ENCODE peak calls at places on chromosomes 11 and 22, in ten cellular contexts. One of them, this sample, is unnamed.

GRCh38 chr11:73350908-73351636 is 25.1 kb upstream of the RELT start:
- DNase-seq in RPMI7951: peak
- DNase-seq in activated CD4-positive, alpha-beta T cell treated with anti-CD3 and anti-CD28 coated beads, Interleukin-2, amount 50 U/mL, for 24 hours: peak
- DNase-seq in H54: peak
- DNase-seq in A549: peak
- DNase-seq in activated naive CD8-positive, alpha-beta T cell treated with anti-CD3 and anti-CD28 coated beads, Interleukin-2, amount 50 U/mL, for 24 hours: peak
- DNase-seq in lung: peak
- DNase-seq in T follicular helper cell: peak
- DNase-seq in effector memory CD8-positive, alpha-beta T cell: peak
- DNase-seq in CD4-positive, CD25-positive, alpha-beta regulatory T cell: peak
- DNase-seq in this sample: peak

GRCh38 chr11:26234451-26234850 is 97.5 kb upstream of the ANO3 start:
- DNase-seq in activated CD4-positive, alpha-beta T cell treated with anti-CD3 and anti-CD28 coated beads, Interleukin-2, amount 50 U/mL, for 24 hours: no peak
- DNase-seq in RPMI7951: no peak
- DNase-seq in H54: no peak
- DNase-seq in A549: no peak
- DNase-seq in lung: no peak
- DNase-seq in T follicular helper cell: no peak
- DNase-seq in activated naive CD8-positive, alpha-beta T cell treated with anti-CD3 and anti-CD28 coated beads, Interleukin-2, amount 50 U/mL, for 24 hours: no peak
- DNase-seq in effector memory CD8-positive, alpha-beta T cell: no peak
- DNase-seq in CD4-positive, CD25-positive, alpha-beta regulatory T cell: no peak
- DNase-seq in this sample: no peak

GRCh38 chr11:61791737-61792309 is 576 bp downstream of the TMEM258 start:
- DNase-seq in H54: peak
- DNase-seq in lung: peak
- DNase-seq in RPMI7951: peak
- DNase-seq in CD4-positive, CD25-positive, alpha-beta regulatory T cell: no peak
- DNase-seq in activated naive CD8-positive, alpha-beta T cell treated with anti-CD3 and anti-CD28 coated beads, Interleukin-2, amount 50 U/mL, for 24 hours: peak
- DNase-seq in activated CD4-positive, alpha-beta T cell treated with anti-CD3 and anti-CD28 coated beads, Interleukin-2, amount 50 U/mL, for 24 hours: no peak
- DNase-seq in effector memory CD8-positive, alpha-beta T cell: peak
- DNase-seq in T follicular helper cell: no peak
- DNase-seq in A549: peak
- DNase-seq in this sample: no peak

GRCh38 chr22:21573750-21574494 is 6.4 kb downstream of the UBE2L3 start:
- DNase-seq in lung: no peak
- DNase-seq in T follicular helper cell: no peak
- DNase-seq in RPMI7951: no peak
- DNase-seq in activated CD4-positive, alpha-beta T cell treated with anti-CD3 and anti-CD28 coated beads, Interleukin-2, amount 50 U/mL, for 24 hours: no peak
- DNase-seq in CD4-positive, CD25-positive, alpha-beta regulatory T cell: no peak
- DNase-seq in activated naive CD8-positive, alpha-beta T cell treated with anti-CD3 and anti-CD28 coated beads, Interleukin-2, amount 50 U/mL, for 24 hours: no peak
- DNase-seq in H54: no peak
- DNase-seq in effector memory CD8-positive, alpha-beta T cell: no peak
- DNase-seq in A549: no peak
- DNase-seq in this sample: no peak

GRCh38 chr22:27487600-27488450 is 313.7 kb downstream of the MN1 start:
- DNase-seq in T follicular helper cell: no peak
- DNase-seq in effector memory CD8-positive, alpha-beta T cell: no peak
- DNase-seq in activated naive CD8-positive, alpha-beta T cell treated with anti-CD3 and anti-CD28 coated beads, Interleukin-2, amount 50 U/mL, for 24 hours: no peak
- DNase-seq in activated CD4-positive, alpha-beta T cell treated with anti-CD3 and anti-CD28 coated beads, Interleukin-2, amount 50 U/mL, for 24 hours: no peak
- DNase-seq in RPMI7951: no peak
- DNase-seq in A549: no peak
- DNase-seq in H54: no peak
- DNase-seq in lung: no peak
- DNase-seq in CD4-positive, CD25-positive, alpha-beta regulatory T cell: no peak
- DNase-seq in this sample: no peak

GRCh38 chr22:37169947-37170688 is 17.9 kb downstream of the C1QTNF6 start:
- DNase-seq in CD4-positive, CD25-positive, alpha-beta regulatory T cell: peak
- DNase-seq in activated naive CD8-positive, alpha-beta T cell treated with anti-CD3 and anti-CD28 coated beads, Interleukin-2, amount 50 U/mL, for 24 hours: no peak
- DNase-seq in lung: no peak
- DNase-seq in activated CD4-positive, alpha-beta T cell treated with anti-CD3 and anti-CD28 coated beads, Interleukin-2, amount 50 U/mL, for 24 hours: no peak
- DNase-seq in T follicular helper cell: no peak
- DNase-seq in A549: no peak
- DNase-seq in H54: no peak
- DNase-seq in effector memory CD8-positive, alpha-beta T cell: no peak
- DNase-seq in RPMI7951: no peak
- DNase-seq in this sample: no peak

GRCh38 chr11:77152846-77153245 is 24.8 kb downstream of the MYO7A start:
- DNase-seq in activated naive CD8-positive, alpha-beta T cell treated with anti-CD3 and anti-CD28 coated beads, Interleukin-2, amount 50 U/mL, for 24 hours: no peak
- DNase-seq in H54: no peak
- DNase-seq in lung: no peak
- DNase-seq in A549: no peak
- DNase-seq in T follicular helper cell: no peak
- DNase-seq in RPMI7951: peak
- DNase-seq in CD4-positive, CD25-positive, alpha-beta regulatory T cell: no peak
- DNase-seq in activated CD4-positive, alpha-beta T cell treated with anti-CD3 and anti-CD28 coated beads, Interleukin-2, amount 50 U/mL, for 24 hours: no peak
- DNase-seq in effector memory CD8-positive, alpha-beta T cell: no peak
- DNase-seq in this sample: no peak

GRCh38 chr11:34680206-34680605 is 59.3 kb downstream of the EHF start:
- DNase-seq in activated CD4-positive, alpha-beta T cell treated with anti-CD3 and anti-CD28 coated beads, Interleukin-2, amount 50 U/mL, for 24 hours: no peak
- DNase-seq in T follicular helper cell: no peak
- DNase-seq in effector memory CD8-positive, alpha-beta T cell: no peak
- DNase-seq in A549: no peak
- DNase-seq in RPMI7951: peak
- DNase-seq in lung: no peak
- DNase-seq in activated naive CD8-positive, alpha-beta T cell treated with anti-CD3 and anti-CD28 coated beads, Interleukin-2, amount 50 U/mL, for 24 hours: no peak
- DNase-seq in CD4-positive, CD25-positive, alpha-beta regulatory T cell: no peak
- DNase-seq in H54: peak
- DNase-seq in this sample: no peak

GRCh38 chr11:31875861-31876625 is 64.9 kb upstream of the PAX6 start:
- DNase-seq in T follicular helper cell: no peak
- DNase-seq in A549: no peak
- DNase-seq in CD4-positive, CD25-positive, alpha-beta regulatory T cell: no peak
- DNase-seq in activated naive CD8-positive, alpha-beta T cell treated with anti-CD3 and anti-CD28 coated beads, Interleukin-2, amount 50 U/mL, for 24 hours: no peak
- DNase-seq in effector memory CD8-positive, alpha-beta T cell: no peak
- DNase-seq in lung: no peak
- DNase-seq in RPMI7951: peak
- DNase-seq in activated CD4-positive, alpha-beta T cell treated with anti-CD3 and anti-CD28 coated beads, Interleukin-2, amount 50 U/mL, for 24 hours: no peak
- DNase-seq in H54: no peak
- DNase-seq in this sample: no peak

GRCh38 chr11:111733009-111733408 is 33.2 kb downstream of the PPP2R1B start:
- DNase-seq in H54: peak
- DNase-seq in CD4-positive, CD25-positive, alpha-beta regulatory T cell: no peak
- DNase-seq in A549: no peak
- DNase-seq in effector memory CD8-positive, alpha-beta T cell: no peak
- DNase-seq in RPMI7951: peak
- DNase-seq in activated CD4-positive, alpha-beta T cell treated with anti-CD3 and anti-CD28 coated beads, Interleukin-2, amount 50 U/mL, for 24 hours: no peak
- DNase-seq in activated naive CD8-positive, alpha-beta T cell treated with anti-CD3 and anti-CD28 coated beads, Interleukin-2, amount 50 U/mL, for 24 hours: no peak
- DNase-seq in lung: no peak
- DNase-seq in T follicular helper cell: no peak
- DNase-seq in this sample: no peak

GRCh38 chr11:68658661-68659060 is 25.7 kb upstream of the GAL start:
- DNase-seq in effector memory CD8-positive, alpha-beta T cell: no peak
- DNase-seq in activated naive CD8-positive, alpha-beta T cell treated with anti-CD3 and anti-CD28 coated beads, Interleukin-2, amount 50 U/mL, for 24 hours: no peak
- DNase-seq in CD4-positive, CD25-positive, alpha-beta regulatory T cell: no peak
- DNase-seq in activated CD4-positive, alpha-beta T cell treated with anti-CD3 and anti-CD28 coated beads, Interleukin-2, amount 50 U/mL, for 24 hours: no peak
- DNase-seq in T follicular helper cell: no peak
- DNase-seq in RPMI7951: peak
- DNase-seq in H54: no peak
- DNase-seq in lung: no peak
- DNase-seq in A549: no peak
- DNase-seq in this sample: no peak

GRCh38 chr22:46010177-46010867 is 33.4 kb upstream of the WNT7B start:
- DNase-seq in activated CD4-positive, alpha-beta T cell treated with anti-CD3 and anti-CD28 coated beads, Interleukin-2, amount 50 U/mL, for 24 hours: no peak
- DNase-seq in A549: no peak
- DNase-seq in activated naive CD8-positive, alpha-beta T cell treated with anti-CD3 and anti-CD28 coated beads, Interleukin-2, amount 50 U/mL, for 24 hours: no peak
- DNase-seq in CD4-positive, CD25-positive, alpha-beta regulatory T cell: no peak
- DNase-seq in RPMI7951: peak
- DNase-seq in effector memory CD8-positive, alpha-beta T cell: no peak
- DNase-seq in lung: no peak
- DNase-seq in T follicular helper cell: no peak
- DNase-seq in H54: no peak
- DNase-seq in this sample: no peak

GRCh38 chr11:71089571-71089970 is 162.8 kb downstream of the SHANK2 start:
- DNase-seq in T follicular helper cell: no peak
- DNase-seq in H54: no peak
- DNase-seq in RPMI7951: no peak
- DNase-seq in activated CD4-positive, alpha-beta T cell treated with anti-CD3 and anti-CD28 coated beads, Interleukin-2, amount 50 U/mL, for 24 hours: no peak
- DNase-seq in CD4-positive, CD25-positive, alpha-beta regulatory T cell: no peak
- DNase-seq in A549: no peak
- DNase-seq in lung: no peak
- DNase-seq in activated naive CD8-positive, alpha-beta T cell treated with anti-CD3 and anti-CD28 coated beads, Interleukin-2, amount 50 U/mL, for 24 hours: no peak
- DNase-seq in effector memory CD8-positive, alpha-beta T cell: no peak
- DNase-seq in this sample: no peak

GRCh38 chr11:67616431-67617242 is 9.9 kb downstream of the NDUFV1 start:
- DNase-seq in A549: no peak
- DNase-seq in RPMI7951: no peak
- DNase-seq in activated CD4-positive, alpha-beta T cell treated with anti-CD3 and anti-CD28 coated beads, Interleukin-2, amount 50 U/mL, for 24 hours: no peak
- DNase-seq in CD4-positive, CD25-positive, alpha-beta regulatory T cell: no peak
- DNase-seq in T follicular helper cell: no peak
- DNase-seq in effector memory CD8-positive, alpha-beta T cell: no peak
- DNase-seq in lung: no peak
- DNase-seq in activated naive CD8-positive, alpha-beta T cell treated with anti-CD3 and anti-CD28 coated beads, Interleukin-2, amount 50 U/mL, for 24 hours: no peak
- DNase-seq in H54: no peak
- DNase-seq in this sample: no peak

GRCh38 chr11:7353100-7353499 is 101.4 kb downstream of the SYT9 start:
- DNase-seq in RPMI7951: peak
- DNase-seq in CD4-positive, CD25-positive, alpha-beta regulatory T cell: peak
- DNase-seq in activated naive CD8-positive, alpha-beta T cell treated with anti-CD3 and anti-CD28 coated beads, Interleukin-2, amount 50 U/mL, for 24 hours: peak
- DNase-seq in A549: peak
- DNase-seq in activated CD4-positive, alpha-beta T cell treated with anti-CD3 and anti-CD28 coated beads, Interleukin-2, amount 50 U/mL, for 24 hours: no peak
- DNase-seq in effector memory CD8-positive, alpha-beta T cell: peak
- DNase-seq in lung: no peak
- DNase-seq in H54: peak
- DNase-seq in T follicular helper cell: no peak
- DNase-seq in this sample: no peak

GRCh38 chr11:93075782-93076181 is 106.3 kb downstream of the MTNR1B start:
- DNase-seq in T follicular helper cell: no peak
- DNase-seq in activated naive CD8-positive, alpha-beta T cell treated with anti-CD3 and anti-CD28 coated beads, Interleukin-2, amount 50 U/mL, for 24 hours: no peak
- DNase-seq in activated CD4-positive, alpha-beta T cell treated with anti-CD3 and anti-CD28 coated beads, Interleukin-2, amount 50 U/mL, for 24 hours: no peak
- DNase-seq in H54: no peak
- DNase-seq in CD4-positive, CD25-positive, alpha-beta regulatory T cell: no peak
- DNase-seq in A549: no peak
- DNase-seq in lung: no peak
- DNase-seq in effector memory CD8-positive, alpha-beta T cell: no peak
- DNase-seq in RPMI7951: no peak
- DNase-seq in this sample: no peak

GRCh38 chr11:96869207-96869606 is 479.4 kb downstream of the JRKL start:
- DNase-seq in T follicular helper cell: no peak
- DNase-seq in activated CD4-positive, alpha-beta T cell treated with anti-CD3 and anti-CD28 coated beads, Interleukin-2, amount 50 U/mL, for 24 hours: no peak
- DNase-seq in RPMI7951: no peak
- DNase-seq in activated naive CD8-positive, alpha-beta T cell treated with anti-CD3 and anti-CD28 coated beads, Interleukin-2, amount 50 U/mL, for 24 hours: no peak
- DNase-seq in CD4-positive, CD25-positive, alpha-beta regulatory T cell: no peak
- DNase-seq in effector memory CD8-positive, alpha-beta T cell: no peak
- DNase-seq in lung: no peak
- DNase-seq in A549: no peak
- DNase-seq in H54: no peak
- DNase-seq in this sample: no peak

GRCh38 chr11:96228472-96228871 is 114.5 kb downstream of the MAML2 start:
- DNase-seq in CD4-positive, CD25-positive, alpha-beta regulatory T cell: no peak
- DNase-seq in activated naive CD8-positive, alpha-beta T cell treated with anti-CD3 and anti-CD28 coated beads, Interleukin-2, amount 50 U/mL, for 24 hours: no peak
- DNase-seq in activated CD4-positive, alpha-beta T cell treated with anti-CD3 and anti-CD28 coated beads, Interleukin-2, amount 50 U/mL, for 24 hours: no peak
- DNase-seq in lung: peak
- DNase-seq in T follicular helper cell: no peak
- DNase-seq in A549: no peak
- DNase-seq in RPMI7951: peak
- DNase-seq in effector memory CD8-positive, alpha-beta T cell: no peak
- DNase-seq in H54: peak
- DNase-seq in this sample: no peak

GRCh38 chr22:25837288-25837900 is 95.4 kb downstream of the MYO18B start:
- DNase-seq in H54: no peak
- DNase-seq in effector memory CD8-positive, alpha-beta T cell: no peak
- DNase-seq in T follicular helper cell: no peak
- DNase-seq in lung: no peak
- DNase-seq in activated naive CD8-positive, alpha-beta T cell treated with anti-CD3 and anti-CD28 coated beads, Interleukin-2, amount 50 U/mL, for 24 hours: no peak
- DNase-seq in A549: no peak
- DNase-seq in RPMI7951: no peak
- DNase-seq in CD4-positive, CD25-positive, alpha-beta regulatory T cell: no peak
- DNase-seq in activated CD4-positive, alpha-beta T cell treated with anti-CD3 and anti-CD28 coated beads, Interleukin-2, amount 50 U/mL, for 24 hours: no peak
- DNase-seq in this sample: no peak

GRCh38 chr22:48908547-48908946 is 919.1 kb downstream of the BRD1 start:
- DNase-seq in RPMI7951: no peak
- DNase-seq in A549: no peak
- DNase-seq in lung: no peak
- DNase-seq in activated CD4-positive, alpha-beta T cell treated with anti-CD3 and anti-CD28 coated beads, Interleukin-2, amount 50 U/mL, for 24 hours: no peak
- DNase-seq in effector memory CD8-positive, alpha-beta T cell: no peak
- DNase-seq in CD4-positive, CD25-positive, alpha-beta regulatory T cell: no peak
- DNase-seq in H54: no peak
- DNase-seq in T follicular helper cell: no peak
- DNase-seq in activated naive CD8-positive, alpha-beta T cell treated with anti-CD3 and anti-CD28 coated beads, Interleukin-2, amount 50 U/mL, for 24 hours: no peak
- DNase-seq in this sample: no peak

GRCh38 chr22:27982106-27982505 is 63.0 kb upstream of the PITPNB start:
- DNase-seq in CD4-positive, CD25-positive, alpha-beta regulatory T cell: no peak
- DNase-seq in activated CD4-positive, alpha-beta T cell treated with anti-CD3 and anti-CD28 coated beads, Interleukin-2, amount 50 U/mL, for 24 hours: no peak
- DNase-seq in A549: no peak
- DNase-seq in effector memory CD8-positive, alpha-beta T cell: no peak
- DNase-seq in T follicular helper cell: no peak
- DNase-seq in H54: no peak
- DNase-seq in lung: no peak
- DNase-seq in RPMI7951: no peak
- DNase-seq in activated naive CD8-positive, alpha-beta T cell treated with anti-CD3 and anti-CD28 coated beads, Interleukin-2, amount 50 U/mL, for 24 hours: no peak
- DNase-seq in this sample: no peak

GRCh38 chr11:15969701-15970329 is 386.5 kb downstream of the SOX6 start:
- DNase-seq in RPMI7951: peak
- DNase-seq in CD4-positive, CD25-positive, alpha-beta regulatory T cell: no peak
- DNase-seq in H54: no peak
- DNase-seq in lung: no peak
- DNase-seq in activated naive CD8-positive, alpha-beta T cell treated with anti-CD3 and anti-CD28 coated beads, Interleukin-2, amount 50 U/mL, for 24 hours: no peak
- DNase-seq in activated CD4-positive, alpha-beta T cell treated with anti-CD3 and anti-CD28 coated beads, Interleukin-2, amount 50 U/mL, for 24 hours: no peak
- DNase-seq in A549: no peak
- DNase-seq in effector memory CD8-positive, alpha-beta T cell: no peak
- DNase-seq in T follicular helper cell: no peak
- DNase-seq in this sample: no peak

GRCh38 chr11:78428273-78428651 is 10.6 kb upstream of the GAB2 start:
- DNase-seq in H54: no peak
- DNase-seq in activated naive CD8-positive, alpha-beta T cell treated with anti-CD3 and anti-CD28 coated beads, Interleukin-2, amount 50 U/mL, for 24 hours: no peak
- DNase-seq in RPMI7951: no peak
- DNase-seq in T follicular helper cell: no peak
- DNase-seq in CD4-positive, CD25-positive, alpha-beta regulatory T cell: no peak
- DNase-seq in activated CD4-positive, alpha-beta T cell treated with anti-CD3 and anti-CD28 coated beads, Interleukin-2, amount 50 U/mL, for 24 hours: no peak
- DNase-seq in A549: no peak
- DNase-seq in effector memory CD8-positive, alpha-beta T cell: no peak
- DNase-seq in lung: no peak
- DNase-seq in this sample: no peak

GRCh38 chr11:78886616-78887015 is 312.0 kb upstream of the NARS2 start:
- DNase-seq in effector memory CD8-positive, alpha-beta T cell: no peak
- DNase-seq in A549: no peak
- DNase-seq in lung: no peak
- DNase-seq in RPMI7951: no peak
- DNase-seq in CD4-positive, CD25-positive, alpha-beta regulatory T cell: no peak
- DNase-seq in T follicular helper cell: no peak
- DNase-seq in activated CD4-positive, alpha-beta T cell treated with anti-CD3 and anti-CD28 coated beads, Interleukin-2, amount 50 U/mL, for 24 hours: no peak
- DNase-seq in activated naive CD8-positive, alpha-beta T cell treated with anti-CD3 and anti-CD28 coated beads, Interleukin-2, amount 50 U/mL, for 24 hours: no peak
- DNase-seq in H54: no peak
- DNase-seq in this sample: no peak

GRCh38 chr22:21942407-21942895 is 10.2 kb downstream of the PPM1F start:
- DNase-seq in lung: peak
- DNase-seq in CD4-positive, CD25-positive, alpha-beta regulatory T cell: no peak
- DNase-seq in RPMI7951: peak
- DNase-seq in T follicular helper cell: no peak
- DNase-seq in effector memory CD8-positive, alpha-beta T cell: no peak
- DNase-seq in activated naive CD8-positive, alpha-beta T cell treated with anti-CD3 and anti-CD28 coated beads, Interleukin-2, amount 50 U/mL, for 24 hours: peak
- DNase-seq in H54: peak
- DNase-seq in A549: peak
- DNase-seq in activated CD4-positive, alpha-beta T cell treated with anti-CD3 and anti-CD28 coated beads, Interleukin-2, amount 50 U/mL, for 24 hours: no peak
- DNase-seq in this sample: no peak

GRCh38 chr11:35714882-35715612 is 52.5 kb downstream of the TRIM44 start:
- DNase-seq in lung: no peak
- DNase-seq in CD4-positive, CD25-positive, alpha-beta regulatory T cell: no peak
- DNase-seq in H54: peak
- DNase-seq in RPMI7951: peak
- DNase-seq in A549: no peak
- DNase-seq in effector memory CD8-positive, alpha-beta T cell: no peak
- DNase-seq in activated CD4-positive, alpha-beta T cell treated with anti-CD3 and anti-CD28 coated beads, Interleukin-2, amount 50 U/mL, for 24 hours: no peak
- DNase-seq in activated naive CD8-positive, alpha-beta T cell treated with anti-CD3 and anti-CD28 coated beads, Interleukin-2, amount 50 U/mL, for 24 hours: no peak
- DNase-seq in T follicular helper cell: no peak
- DNase-seq in this sample: no peak

GRCh38 chr22:27456696-27457503 is 344.7 kb downstream of the MN1 start:
- DNase-seq in activated naive CD8-positive, alpha-beta T cell treated with anti-CD3 and anti-CD28 coated beads, Interleukin-2, amount 50 U/mL, for 24 hours: no peak
- DNase-seq in T follicular helper cell: no peak
- DNase-seq in RPMI7951: peak
- DNase-seq in CD4-positive, CD25-positive, alpha-beta regulatory T cell: no peak
- DNase-seq in effector memory CD8-positive, alpha-beta T cell: no peak
- DNase-seq in H54: peak
- DNase-seq in lung: no peak
- DNase-seq in A549: peak
- DNase-seq in activated CD4-positive, alpha-beta T cell treated with anti-CD3 and anti-CD28 coated beads, Interleukin-2, amount 50 U/mL, for 24 hours: no peak
- DNase-seq in this sample: no peak

GRCh38 chr11:126702165-126702738 is 298.3 kb downstream of the KIRREL3 start:
- DNase-seq in A549: no peak
- DNase-seq in T follicular helper cell: no peak
- DNase-seq in activated CD4-positive, alpha-beta T cell treated with anti-CD3 and anti-CD28 coated beads, Interleukin-2, amount 50 U/mL, for 24 hours: no peak
- DNase-seq in H54: no peak
- DNase-seq in RPMI7951: no peak
- DNase-seq in effector memory CD8-positive, alpha-beta T cell: no peak
- DNase-seq in CD4-positive, CD25-positive, alpha-beta regulatory T cell: no peak
- DNase-seq in activated naive CD8-positive, alpha-beta T cell treated with anti-CD3 and anti-CD28 coated beads, Interleukin-2, amount 50 U/mL, for 24 hours: no peak
- DNase-seq in lung: no peak
- DNase-seq in this sample: no peak

This sample was measured in T-cell.